ENCODE peak calls at places on chromosomes 5 and 9, in four cellular contexts. One of them, this sample, is unnamed.

GRCh38 chr9:82108474-82108873 is 119.9 kb downstream of the SPATA31D1 start:
- DNase-seq in AG04450: no peak
- DNase-seq in heart left ventricle: no peak
- DNase-seq in AG09309: no peak
- DNase-seq in this sample: no peak

GRCh38 chr5:138752341-138752950 is 779 bp upstream of the CTNNA1 start:
- DNase-seq in AG09309: no peak
- DNase-seq in heart left ventricle: no peak
- DNase-seq in AG04450: no peak
- DNase-seq in this sample: no peak

GRCh38 chr5:56195016-56195415 is 38.1 kb downstream of the ANKRD55 start:
- DNase-seq in heart left ventricle: no peak
- DNase-seq in AG04450: no peak
- DNase-seq in AG09309: no peak
- DNase-seq in this sample: no peak

GRCh38 chr5:163305655-163306054 is 131.7 kb upstream of the CCNG1 start:
- DNase-seq in heart left ventricle: no peak
- DNase-seq in AG04450: no peak
- DNase-seq in AG09309: no peak
- DNase-seq in this sample: no peak

GRCh38 chr9:94018628-94019027 is 63.5 kb upstream of the BARX1 start:
- DNase-seq in heart left ventricle: no peak
- DNase-seq in AG09309: no peak
- DNase-seq in AG04450: peak
- DNase-seq in this sample: peak

GRCh38 chr5:67815455-67816391 is 399.8 kb upstream of the PIK3R1 start:
- DNase-seq in heart left ventricle: no peak
- DNase-seq in AG04450: no peak
- DNase-seq in AG09309: no peak
- DNase-seq in this sample: no peak

GRCh38 chr5:11182441-11183080 is 421.5 kb upstream of the DAP start:
- DNase-seq in AG04450: no peak
- DNase-seq in heart left ventricle: no peak
- DNase-seq in AG09309: no peak
- DNase-seq in this sample: no peak

GRCh38 chr5:128143911-128144310 is 60.3 kb downstream of the SLC12A2 start:
- DNase-seq in AG04450: no peak
- DNase-seq in heart left ventricle: no peak
- DNase-seq in AG09309: no peak
- DNase-seq in this sample: no peak

GRCh38 chr9:34437006-34437925 is 21.1 kb downstream of the FAM219A start:
- DNase-seq in AG04450: no peak
- DNase-seq in heart left ventricle: no peak
- DNase-seq in AG09309: peak
- DNase-seq in this sample: no peak

GRCh38 chr9:95684516-95684915 is 167.7 kb upstream of the PTCH1 start:
- DNase-seq in heart left ventricle: no peak
- DNase-seq in AG04450: no peak
- DNase-seq in AG09309: no peak
- DNase-seq in this sample: no peak

GRCh38 chr5:153756540-153756939 is 266.1 kb downstream of the GRIA1 start:
- DNase-seq in AG09309: no peak
- DNase-seq in AG04450: no peak
- DNase-seq in heart left ventricle: no peak
- DNase-seq in this sample: no peak

GRCh38 chr5:133907075-133907474 is 61.4 kb downstream of the C5orf15 start:
- DNase-seq in heart left ventricle: peak
- DNase-seq in AG04450: no peak
- DNase-seq in AG09309: no peak
- DNase-seq in this sample: no peak

GRCh38 chr5:181138258-181138657 is 7.3 kb upstream of the OR2V1 start:
- DNase-seq in AG04450: no peak
- DNase-seq in AG09309: no peak
- DNase-seq in heart left ventricle: no peak
- DNase-seq in this sample: no peak

GRCh38 chr5:86155763-86156162 is 462.0 kb upstream of the COX7C start:
- DNase-seq in heart left ventricle: no peak
- DNase-seq in AG09309: no peak
- DNase-seq in AG04450: no peak
- DNase-seq in this sample: no peak

GRCh38 chr5:40551706-40552557 is 127.8 kb upstream of the PTGER4 start:
- DNase-seq in heart left ventricle: no peak
- DNase-seq in AG04450: peak
- DNase-seq in AG09309: peak
- DNase-seq in this sample: peak

GRCh38 chr9:11159318-11159862 is 546.6 kb upstream of the PTPRD start:
- DNase-seq in heart left ventricle: no peak
- DNase-seq in AG09309: no peak
- DNase-seq in AG04450: no peak
- DNase-seq in this sample: no peak

GRCh38 chr5:68169898-68170297 is 45.7 kb upstream of the PIK3R1 start:
- DNase-seq in heart left ventricle: no peak
- DNase-seq in AG04450: no peak
- DNase-seq in AG09309: no peak
- DNase-seq in this sample: no peak

GRCh38 chr5:74851684-74852353 is 14.4 kb downstream of the FAM169A start:
- DNase-seq in AG04450: no peak
- DNase-seq in heart left ventricle: no peak
- DNase-seq in AG09309: peak
- DNase-seq in this sample: peak

GRCh38 chr9:124329996-124330714 is 72.4 kb downstream of the NEK6 start:
- DNase-seq in AG04450: no peak
- DNase-seq in AG09309: no peak
- DNase-seq in heart left ventricle: peak
- DNase-seq in this sample: no peak

DNA sequence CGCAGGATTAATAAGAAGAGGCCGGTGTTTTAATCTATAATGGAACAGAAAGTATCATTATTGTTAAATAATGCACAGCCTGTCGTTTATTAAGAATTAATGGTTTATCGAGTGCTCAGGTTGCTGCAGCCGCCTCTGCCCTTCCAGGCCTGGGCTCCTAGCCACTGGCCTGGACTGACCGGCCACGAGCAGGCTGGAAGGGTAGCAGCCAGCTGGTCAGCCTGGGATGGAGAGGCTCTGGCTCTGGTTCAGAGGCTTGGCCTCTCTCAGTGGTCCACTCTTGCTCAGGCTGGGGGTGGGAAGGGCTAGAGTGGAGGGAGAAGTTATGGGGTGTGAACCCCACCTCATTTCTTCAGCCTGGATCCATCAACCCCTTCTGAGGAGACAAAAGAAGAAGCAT is 68.5 kb downstream of the PCDH1 start:
- DNase-seq in AG04450: no peak
- DNase-seq in AG09309: no peak
- DNase-seq in heart left ventricle: no peak
- DNase-seq in this sample: no peak
- H3K4me3 ChIP-seq in AG04450: no peak
- H3K4me3 ChIP-seq in AG09309: no peak
- H3K4me3 ChIP-seq in heart left ventricle: no peak
- H3K4me3 ChIP-seq in this sample: no peak

GRCh38 chr9:128216781-128217553 is 13.8 kb downstream of the DNM1 start:
- DNase-seq in AG04450: no peak
- DNase-seq in AG09309: no peak
- DNase-seq in heart left ventricle: no peak
- DNase-seq in this sample: no peak

GRCh38 chr9:128222026-128222425 is 18.8 kb downstream of the DNM1 start:
- DNase-seq in AG04450: no peak
- DNase-seq in AG09309: no peak
- DNase-seq in heart left ventricle: no peak
- DNase-seq in this sample: no peak

GRCh38 chr9:128218172-128218517 is 15.0 kb downstream of the DNM1 start:
- DNase-seq in AG09309: no peak
- DNase-seq in heart left ventricle: no peak
- DNase-seq in AG04450: no peak
- DNase-seq in this sample: no peak

GRCh38 chr9:128215491-128216404 is 12.6 kb downstream of the DNM1 start:
- DNase-seq in AG04450: peak
- DNase-seq in heart left ventricle: no peak
- DNase-seq in AG09309: peak
- DNase-seq in this sample: peak

GRCh38 chr9:128218518-128219389 is 15.6 kb downstream of the DNM1 start:
- DNase-seq in heart left ventricle: peak
- DNase-seq in AG04450: no peak
- DNase-seq in AG09309: no peak
- DNase-seq in this sample: no peak
- H3K4me3 ChIP-seq in heart left ventricle: peak
- H3K4me3 ChIP-seq in AG04450: no peak
- H3K4me3 ChIP-seq in AG09309: no peak
- H3K4me3 ChIP-seq in this sample: peak

GRCh38 chr9:131361202-131361833 is 32.6 kb upstream of the PRRC2B start:
- DNase-seq in heart left ventricle: peak
- DNase-seq in AG04450: no peak
- DNase-seq in AG09309: no peak
- DNase-seq in this sample: no peak

GRCh38 chr9:131358438-131359029 is 35.4 kb upstream of the PRRC2B start:
- DNase-seq in AG04450: no peak
- DNase-seq in heart left ventricle: peak
- DNase-seq in AG09309: no peak
- DNase-seq in this sample: no peak
- H3K4me3 ChIP-seq in AG04450: no peak
- H3K4me3 ChIP-seq in heart left ventricle: no peak
- H3K4me3 ChIP-seq in AG09309: no peak
- H3K4me3 ChIP-seq in this sample: no peak

GRCh38 chr9:13445123-13445522 is 165.6 kb upstream of the MPDZ start:
- DNase-seq in heart left ventricle: no peak
- DNase-seq in AG09309: no peak
- DNase-seq in AG04450: no peak
- DNase-seq in this sample: no peak

GRCh38 chr9:13443380-13444271 is 164.1 kb upstream of the MPDZ start:
- DNase-seq in AG04450: no peak
- DNase-seq in heart left ventricle: no peak
- DNase-seq in AG09309: no peak
- DNase-seq in this sample: no peak

GRCh38 chr9:13444696-13445095 is 165.2 kb upstream of the MPDZ start:
- DNase-seq in AG09309: no peak
- DNase-seq in AG04450: no peak
- DNase-seq in heart left ventricle: no peak
- DNase-seq in this sample: no peak

GRCh38 chr9:13446261-13446660 is 166.8 kb upstream of the MPDZ start:
- DNase-seq in heart left ventricle: no peak
- DNase-seq in AG04450: no peak
- DNase-seq in AG09309: no peak
- DNase-seq in this sample: no peak

DNA sequence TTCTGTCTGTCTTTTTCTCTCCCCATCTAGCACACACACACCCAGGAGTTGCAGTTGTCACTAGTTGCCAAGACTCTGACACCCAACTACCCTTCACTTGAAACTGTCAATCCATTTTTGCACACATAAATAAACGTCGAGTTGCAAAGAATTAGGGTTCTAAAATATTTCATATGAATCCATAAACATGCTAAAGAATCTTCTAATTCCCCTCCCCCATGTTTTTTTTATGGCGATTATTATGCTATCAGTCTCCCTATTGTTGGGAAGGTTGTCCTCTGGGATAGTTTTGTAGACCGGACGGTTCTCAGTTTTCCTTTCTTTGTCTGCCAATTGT is 164.7 kb upstream of the MPDZ start:
- DNase-seq in AG04450: no peak
- DNase-seq in heart left ventricle: no peak
- DNase-seq in AG09309: no peak
- DNase-seq in this sample: no peak
- H3K4me3 ChIP-seq in AG04450: no peak
- H3K4me3 ChIP-seq in heart left ventricle: no peak
- H3K4me3 ChIP-seq in AG09309: no peak
- H3K4me3 ChIP-seq in this sample: no peak

GRCh38 chr9:126723807-126724172 is 81.0 kb upstream of the ZBTB43 start:
- DNase-seq in AG09309: no peak
- DNase-seq in heart left ventricle: no peak
- DNase-seq in AG04450: no peak
- DNase-seq in this sample: no peak
- H3K4me3 ChIP-seq in AG09309: no peak
- H3K4me3 ChIP-seq in heart left ventricle: no peak
- H3K4me3 ChIP-seq in AG04450: no peak
- H3K4me3 ChIP-seq in this sample: no peak

GRCh38 chr9:121268598-121269029 is 652 bp downstream of the GSN start:
- DNase-seq in AG04450: no peak
- DNase-seq in heart left ventricle: no peak
- DNase-seq in AG09309: no peak
- DNase-seq in this sample: no peak

GRCh38 chr9:121271368-121272351 is 3.7 kb downstream of the GSN start:
- DNase-seq in AG04450: no peak
- DNase-seq in AG09309: peak
- DNase-seq in heart left ventricle: peak
- DNase-seq in this sample: peak

GRCh38 chr9:121267689-121268597 is at the start of gene GSN:
- DNase-seq in AG04450: no peak
- DNase-seq in AG09309: no peak
- DNase-seq in heart left ventricle: peak
- DNase-seq in this sample: no peak

GRCh38 chr9:121269030-121269887 is 1.3 kb downstream of the GSN start:
- DNase-seq in AG04450: no peak
- DNase-seq in AG09309: no peak
- DNase-seq in heart left ventricle: no peak
- DNase-seq in this sample: no peak

DNA sequence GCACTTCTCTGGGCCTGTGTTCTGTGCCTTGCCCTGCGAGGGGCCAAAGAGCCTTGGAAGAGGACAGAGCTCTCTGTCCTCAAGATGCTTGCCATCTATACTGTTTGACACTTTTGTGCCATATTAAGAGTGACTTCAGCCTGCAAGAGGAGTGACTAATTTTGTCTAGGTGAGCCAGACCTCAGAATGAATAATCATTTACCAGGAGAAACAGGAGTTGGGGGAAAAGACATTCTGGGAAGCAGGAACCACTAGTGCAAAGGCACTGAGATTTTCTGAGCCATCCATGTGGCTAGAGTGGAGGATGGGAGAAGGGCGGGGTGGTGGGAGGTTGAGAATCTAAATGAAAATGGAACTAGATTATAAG is 1.9 kb downstream of the GSN start:
- DNase-seq in AG04450: no peak
- DNase-seq in AG09309: no peak
- DNase-seq in heart left ventricle: no peak
- DNase-seq in this sample: no peak
- H3K4me3 ChIP-seq in AG04450: peak
- H3K4me3 ChIP-seq in AG09309: peak
- H3K4me3 ChIP-seq in heart left ventricle: peak
- H3K4me3 ChIP-seq in this sample: peak

DNA sequence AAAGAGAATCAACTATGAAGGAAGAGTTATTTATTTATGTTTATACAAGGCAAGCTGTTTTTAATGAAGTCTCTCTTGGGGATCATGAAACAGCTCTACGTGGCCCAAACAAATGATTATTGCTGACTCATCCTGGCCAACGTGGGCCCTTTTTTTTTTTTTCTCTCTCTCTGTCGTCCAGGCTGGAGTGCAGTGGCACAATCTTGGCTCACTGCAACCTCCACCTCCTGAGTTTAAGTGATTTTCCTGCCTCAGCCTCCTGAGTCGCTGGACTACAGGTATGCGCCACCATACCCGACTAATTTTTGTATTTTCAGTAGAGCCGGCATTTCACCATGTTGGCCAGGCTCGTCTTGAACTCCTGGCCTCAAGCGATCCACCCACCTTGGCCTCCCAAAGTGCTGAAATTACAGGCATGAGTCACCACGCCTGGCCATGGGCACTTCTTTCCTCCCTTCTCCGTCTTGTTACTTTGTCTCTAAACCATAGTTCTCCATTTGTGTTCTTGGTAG is 98.3 kb downstream of the BASP1 start:
- DNase-seq in AG09309: peak
- DNase-seq in AG04450: peak
- DNase-seq in heart left ventricle: no peak
- DNase-seq in this sample: no peak
- H3K4me3 ChIP-seq in AG09309: no peak
- H3K4me3 ChIP-seq in AG04450: no peak
- H3K4me3 ChIP-seq in heart left ventricle: no peak
- H3K4me3 ChIP-seq in this sample: no peak